ENCODE peak calls at places on chromosomes 12 and 14, in four cellular contexts. D is IMR-90, B is GM12878, V is K562. S is an unnamed sample.

GRCh38 chr12:72491399-72491798 is 219.2 kb downstream of the TRHDE start:
- DNase-seq in D (peak; percentile 66), B (no peak), V (no peak), S (no peak)

GRCh38 chr14:75824328-75824727 is 157.5 kb downstream of the TGFB3 start:
- DNase-seq in V (no peak), B (no peak), D (no peak), S (no peak)

GRCh38 chr14:69683971-69684370 is 72.6 kb downstream of the SUSD6 start:
- DNase-seq in V (peak; percentile 57), D (no peak), B (no peak), S (no peak)

GRCh38 chr14:64654072-64654899 is 49.9 kb upstream of the PLEKHG3 start:
- DNase-seq in D (peak; percentile 96), B (peak; percentile 27), V (no peak), S (peak; percentile 60)

GRCh38 chr14:67285876-67286452 is 44.7 kb downstream of the PALS1 start:
- DNase-seq in D (peak; percentile 64), V (peak; percentile 28), B (no peak), S (peak; percentile 25)

GRCh38 chr14:68464716-68465115 is 328.2 kb downstream of the ZFP36L1 start:
- DNase-seq in V (no peak), B (no peak), D (peak; percentile 64), S (no peak)

GRCh38 chr12:10718279-10718821 is 4.8 kb downstream of the YBX3 start:
- DNase-seq in B (no peak), V (no peak), D (peak; percentile 92), S (no peak)

GRCh38 chr12:10409387-10409786 is at the start of gene KLRC4:
- DNase-seq in V (peak; percentile 59), D (peak; percentile 16), B (no peak), S (no peak)

GRCh38 chr12:17322090-17322489 is 716.1 kb upstream of the LMO3 start:
- DNase-seq in V (no peak), B (no peak), D (no peak), S (no peak)

GRCh38 chr12:122423258-122424165 is 1.0 kb upstream of the CLIP1 start:
- DNase-seq in B (no peak), V (peak; percentile 60), D (peak; percentile 62), S (peak; percentile 64)

GRCh38 chr14:94423465-94424056 is 29.0 kb downstream of the SERPINA11 start:
- DNase-seq in D (peak; percentile 59), B (peak; percentile 24), V (peak; percentile 65), S (peak; percentile 80)

GRCh38 chr12:7905071-7905470 is 30.9 kb downstream of the SLC2A3 start:
- DNase-seq in B (no peak), D (no peak), V (no peak), S (no peak)

GRCh38 chr12:99043319-99043914 is 398.3 kb downstream of the APAF1 start:
- DNase-seq in B (peak; percentile 28), D (peak; percentile 64), V (peak; percentile 67), S (peak; percentile 45)

GRCh38 chr14:68964300-68965093 is 14.6 kb downstream of the ACTN1 start:
- DNase-seq in D (peak; percentile 51), B (no peak), V (no peak), S (no peak)

GRCh38 chr14:73800970-73801515 is 50.6 kb upstream of the PTGR2 start:
- DNase-seq in V (no peak), D (no peak), B (no peak), S (no peak)

GRCh38 chr12:27937768-27938167 is 34.8 kb downstream of the PTHLH start:
- DNase-seq in B (no peak), V (no peak), D (no peak), S (no peak)

GRCh38 chr12:101697197-101697929 is at the start of gene CHPT1:
- DNase-seq in D (peak; percentile 38), B (no peak), V (peak; percentile 96), S (peak; percentile 81)

GRCh38 chr14:60646202-60646886 is 2.9 kb downstream of the SIX1 start:
- DNase-seq in D (no peak), V (no peak), B (no peak), S (no peak)

GRCh38 chr12:91140660-91141045 is 29.4 kb upstream of the LUM start:
- DNase-seq in V (no peak), D (peak; percentile 74), B (no peak), S (no peak)

GRCh38 chr14:61573321-61573720 is 122.0 kb upstream of the HIF1A start:
- DNase-seq in D (no peak), B (no peak), V (no peak), S (no peak)

GRCh38 chr14:104294983-104295680 is 156.7 kb downstream of the KIF26A start:
- DNase-seq in V (no peak), B (no peak), D (no peak), S (no peak)

GRCh38 chr12:128613821-128614220 is 209.9 kb downstream of the SLC15A4 start:
- DNase-seq in B (no peak), D (no peak), V (peak; percentile 3), S (no peak)

GRCh38 chr12:47686645-47687240 is 19.1 kb downstream of the RPAP3 start:
- DNase-seq in D (peak; percentile 67), B (no peak), V (peak; percentile 33), S (peak; percentile 25)

GRCh38 chr12:57273516-57273915 is 22.5 kb upstream of the STAC3 start:
- DNase-seq in D (no peak), V (no peak), B (no peak), S (no peak)

GRCh38 chr12:63846249-63846967 is 1.9 kb downstream of the SRGAP1 start:
- DNase-seq in D (no peak), V (no peak), B (no peak), S (no peak)

GRCh38 chr12:2011641-2012607 is 7.7 kb upstream of the DCP1B start:
- DNase-seq in V (no peak), B (no peak), D (peak; percentile 9), S (peak; percentile 73)

GRCh38 chr12:122097641-122098364 is 19.2 kb downstream of the MLXIP start:
- DNase-seq in B (no peak), V (peak; percentile 96), D (peak; percentile 44), S (peak; percentile 46)

DNA sequence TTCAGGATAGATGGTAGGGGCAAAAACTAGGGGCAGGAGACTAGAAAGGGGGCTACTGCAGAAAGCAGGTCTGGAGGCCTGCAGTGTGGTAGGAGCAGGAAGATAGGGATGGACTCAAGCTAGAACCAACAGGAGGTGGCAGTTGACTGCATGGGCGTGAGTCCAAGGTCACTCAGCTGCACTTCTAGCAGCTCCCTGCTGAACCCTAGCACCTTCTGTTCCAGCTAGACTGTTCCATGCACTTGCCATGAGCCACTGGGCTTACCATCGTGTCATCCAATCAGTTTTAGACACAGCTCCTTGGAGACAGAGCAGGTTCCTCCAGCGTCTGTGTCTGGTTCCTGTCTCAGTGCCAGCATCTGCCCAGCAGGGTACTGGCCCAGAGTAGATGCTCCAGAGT is 11.3 kb upstream of the KRT8 start:
- DNase-seq in D (no peak), V (no peak), B (no peak), S (no peak)
- H3K9ac ChIP-seq in D (no peak overlapping the region), V (no peak overlapping the region), B (no peak overlapping the region), S (no peak overlapping the region)

DNA sequence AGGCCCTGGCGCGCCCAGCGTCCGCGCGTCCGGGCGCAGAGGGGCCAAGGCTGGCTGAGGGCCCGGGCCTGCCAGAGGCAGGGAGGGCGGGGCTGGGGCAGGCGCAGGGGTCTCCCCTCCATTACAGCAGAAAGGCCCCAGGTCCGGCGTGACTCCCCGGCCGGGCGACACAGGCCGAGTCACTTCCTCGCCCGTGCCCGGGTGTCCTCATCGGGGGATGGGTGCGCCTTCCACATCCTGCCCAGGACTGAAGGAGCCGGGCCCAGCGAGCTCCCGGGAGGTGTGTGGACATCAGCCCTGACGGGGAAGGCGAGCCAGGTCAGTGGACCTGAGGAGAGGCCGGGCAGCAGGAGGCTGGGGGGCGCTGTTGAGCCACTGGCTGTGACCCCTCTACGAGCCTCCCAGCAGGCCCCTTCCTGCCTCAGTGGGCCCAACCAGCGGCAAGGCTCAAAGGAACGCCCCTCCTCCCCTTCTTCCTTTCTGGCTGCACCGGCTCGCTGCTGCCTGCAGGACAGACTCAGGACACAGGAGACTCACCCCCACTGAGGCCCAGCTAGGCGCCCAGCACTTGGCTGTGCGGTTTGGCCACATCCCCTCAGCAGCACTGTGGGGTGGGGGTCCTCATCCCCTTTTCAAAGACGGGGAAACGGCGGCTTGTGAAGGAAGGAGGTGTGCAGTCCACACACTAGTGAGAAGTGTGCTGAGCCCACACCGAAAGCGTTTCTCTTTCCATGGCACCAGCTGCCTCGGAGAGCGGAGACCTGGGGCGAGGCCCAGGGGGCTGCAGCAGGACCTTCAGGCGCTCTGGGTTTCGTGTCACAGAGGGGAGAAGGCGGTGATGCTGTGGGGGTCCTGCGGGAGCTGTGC is 606 bp downstream of the TNFAIP2 start:
- DNase-seq in D (no peak), B (no peak), V (peak; percentile 59), S (no peak)
- TF ChIP-seq BHLHE40 in D (no peak), B (no peak), V (no peak), S (no peak)

GRCh38 chr14:76918176-76918750 is 92.1 kb downstream of the LRRC74A start:
- DNase-seq in V (no peak), D (peak; percentile 90), B (no peak), S (no peak)
- H3K9ac ChIP-seq in V (peak overlapping the region; percentile 61), D (peak overlapping the region; percentile 23), B (no peak overlapping the region), S (no peak overlapping the region)

DNA sequence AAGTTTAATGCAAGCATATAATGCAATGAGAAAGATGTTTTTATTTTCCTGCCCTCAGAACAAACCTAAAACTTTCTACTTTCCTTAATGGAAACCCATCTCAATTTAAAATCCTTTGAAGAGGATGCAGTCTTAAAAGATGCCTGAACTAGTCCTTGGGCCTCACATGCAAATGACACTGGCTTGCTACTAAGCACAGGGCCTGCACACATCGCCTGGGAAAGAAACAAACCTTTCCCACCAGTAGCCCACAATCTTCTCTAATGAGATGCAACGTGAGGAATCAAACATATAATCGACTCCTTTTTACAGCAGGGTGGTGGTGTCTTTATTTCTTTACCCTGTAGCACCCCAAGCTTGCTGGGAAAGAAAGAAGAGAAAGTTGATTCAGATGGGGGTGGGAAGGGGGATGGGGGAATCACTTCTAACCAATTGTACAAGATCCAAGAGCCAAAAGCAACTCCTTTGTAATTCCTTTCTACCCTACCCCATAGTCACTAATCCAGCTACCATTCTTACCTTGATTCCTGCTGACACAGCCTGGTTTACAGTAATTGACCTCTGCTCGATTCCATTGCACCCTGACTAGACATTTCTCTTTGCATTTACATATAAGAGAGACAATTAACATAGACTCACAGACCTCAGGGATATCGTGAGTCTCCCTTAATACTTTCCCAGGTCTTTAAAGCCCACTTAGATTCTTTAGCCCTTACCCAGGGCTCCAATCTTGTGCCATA is 69.5 kb upstream of the FERMT2 start:
- DNase-seq in D (no peak), B (no peak), V (no peak), S (no peak)
- TF ChIP-seq BHLHE40 in D (no peak), B (no peak), V (no peak), S (no peak)

DNA sequence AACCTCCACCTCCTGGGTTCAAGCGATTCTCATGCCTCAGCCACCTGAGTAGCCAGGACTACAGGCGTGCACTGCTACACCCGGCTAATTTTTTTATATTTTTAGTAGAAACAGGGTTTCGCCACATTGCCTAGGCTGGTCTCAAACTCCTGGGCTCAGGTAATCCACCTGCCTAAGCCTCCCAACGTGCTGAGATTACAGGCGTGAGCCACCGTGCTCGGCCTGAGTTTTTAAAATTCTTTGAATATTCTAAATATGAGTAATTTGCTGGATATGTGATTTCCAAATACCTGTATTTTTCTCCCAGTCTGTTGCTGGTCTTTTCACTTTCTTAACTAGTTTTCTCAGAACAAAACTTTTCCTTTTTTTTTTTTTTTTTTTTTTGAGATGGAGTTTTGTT is 27.4 kb downstream of the GIT2 start:
- DNase-seq in D (no peak), B (no peak), V (no peak), S (no peak)
- H3K9ac ChIP-seq in D (no peak overlapping the region), B (no peak overlapping the region), V (no peak overlapping the region), S (no peak overlapping the region)